ENCODE peak calls at places on chromosomes 16 and 17, in eight cellular contexts. B is activated T-helper 9 cell treated with anti-CD3 and anti-CD28 coated beads, Interleukin-2, amount 50 U/mL, for 16 hours; F is H1; H is T-cell; Q is left ventricle myocardium inferior; U is NCI-H510A; L is Ammon's horn; S is GM10248. E is an unnamed sample.

GRCh38 chr17:47694818-47695663 is 1.1 kb downstream of the TBKBP1 start:
- DNase-seq in B (peak), F (no peak), H (peak), Q (peak), U (no peak), L (peak), S (peak), E (no peak)

GRCh38 chr16:31141489-31142108 is 6.1 kb upstream of the PRSS8 start:
- DNase-seq in B (no peak), F (no peak), H (no peak), Q (no peak), U (no peak), L (no peak), S (no peak), E (no peak)

GRCh38 chr17:81566461-81567126 is 14.4 kb upstream of the FAAP100 start:
- DNase-seq in B (no peak), F (no peak), H (no peak), Q (peak), U (peak), L (peak), S (no peak), E (peak)

GRCh38 chr17:76997981-76998531 is 129.9 kb downstream of the MGAT5B start:
- DNase-seq in B (peak), F (no peak), H (peak), Q (no peak), U (no peak), L (no peak), S (peak), E (no peak)

GRCh38 chr17:9432121-9432866 is 143.3 kb downstream of the STX8 start:
- DNase-seq in B (no peak), F (no peak), H (no peak), Q (no peak), U (no peak), L (no peak), S (peak), E (no peak)

GRCh38 chr16:2976673-2977072 is 3.6 kb downstream of the PKMYT1 start:
- DNase-seq in B (no peak), F (no peak), H (no peak), Q (no peak), U (no peak), L (no peak), S (no peak), E (no peak)

GRCh38 chr16:73122604-73123386 is 74.9 kb upstream of the ZFHX3 start:
- DNase-seq in B (no peak), F (no peak), H (no peak), Q (peak), U (no peak), L (peak), S (no peak), E (no peak)

GRCh38 chr16:29806641-29807425 is 504 bp downstream of the MAZ start:
- DNase-seq in B (peak), F (no peak), H (peak), Q (peak), U (peak), L (no peak), S (peak), E (no peak)

GRCh38 chr16:4081577-4082021 is 34.6 kb downstream of the ADCY9 start:
- DNase-seq in B (no peak), F (no peak), H (peak), Q (no peak), U (no peak), L (peak), S (no peak), E (no peak)

GRCh38 chr17:1111599-1112443 is 68.0 kb downstream of the ABR start:
- DNase-seq in B (no peak), F (no peak), H (no peak), Q (peak), U (peak), L (no peak), S (no peak), E (no peak)

GRCh38 chr17:29379084-29379811 is 10.9 kb upstream of the TAOK1 start:
- DNase-seq in B (no peak), F (no peak), H (no peak), Q (no peak), U (peak), L (peak), S (no peak), E (no peak)

GRCh38 chr17:65529040-65529633 is 32.3 kb downstream of the AXIN2 start:
- DNase-seq in B (no peak), F (no peak), H (no peak), Q (no peak), U (no peak), L (no peak), S (no peak), E (no peak)

GRCh38 chr16:53509906-53510703 is 7.1 kb upstream of the AKTIP start:
- DNase-seq in B (no peak), F (no peak), H (peak), Q (peak), U (peak), L (peak), S (peak), E (no peak)

GRCh38 chr17:76076765-76077581 is 2.0 kb upstream of the ZACN start:
- DNase-seq in B (peak), F (no peak), H (peak), Q (no peak), U (no peak), L (no peak), S (no peak), E (no peak)

GRCh38 chr17:41530062-41531048 is 2.2 kb upstream of the KRT19 start:
- DNase-seq in B (no peak), F (no peak), H (no peak), Q (no peak), U (no peak), L (no peak), S (no peak), E (no peak)

GRCh38 chr17:76268991-76269981 is 4.1 kb downstream of the UBALD2 start:
- DNase-seq in B (no peak), F (no peak), H (no peak), Q (no peak), U (no peak), L (no peak), S (no peak), E (no peak)

GRCh38 chr16:83058376-83058775 is 431.6 kb downstream of the CDH13 start:
- DNase-seq in B (no peak), F (no peak), H (no peak), Q (no peak), U (no peak), L (no peak), S (no peak), E (no peak)

GRCh38 chr16:84970447-84971127 is 40.7 kb downstream of the ZDHHC7 start:
- DNase-seq in B (peak), F (peak), H (peak), Q (peak), U (peak), L (peak), S (peak), E (peak)

GRCh38 chr16:50316848-50317630 is 50.7 kb downstream of the ADCY7 start:
- DNase-seq in B (no peak), F (no peak), H (no peak), Q (no peak), U (no peak), L (no peak), S (no peak), E (no peak)

GRCh38 chr17:55202906-55203305 is 61.9 kb upstream of the HLF start:
- DNase-seq in B (no peak), F (no peak), H (no peak), Q (no peak), U (no peak), L (no peak), S (no peak), E (no peak)

GRCh38 chr16:70437017-70437581 is 1.8 kb downstream of the ST3GAL2 start:
- DNase-seq in B (no peak), F (peak), H (no peak), Q (no peak), U (no peak), L (no peak), S (no peak), E (no peak)

GRCh38 chr17:82568997-82569393 is 49.5 kb downstream of the FOXK2 start:
- DNase-seq in B (no peak), F (no peak), H (no peak), Q (no peak), U (no peak), L (no peak), S (no peak), E (no peak)

GRCh38 chr17:68800731-68801130 is 154.5 kb downstream of the ABCA8 start:
- DNase-seq in B (no peak), F (no peak), H (no peak), Q (no peak), U (no peak), L (no peak), S (no peak), E (no peak)

GRCh38 chr16:17802566-17802965 is 331.8 kb upstream of the XYLT1 start:
- DNase-seq in B (no peak), F (no peak), H (no peak), Q (no peak), U (peak), L (no peak), S (no peak), E (no peak)

GRCh38 chr16:1058216-1058615 is 14.3 kb upstream of the SSTR5 start:
- DNase-seq in B (no peak), F (no peak), H (no peak), Q (no peak), U (no peak), L (no peak), S (no peak), E (no peak)

GRCh38 chr17:18101828-18102227 is 6.7 kb upstream of the MYO15A start:
- DNase-seq in B (no peak), F (no peak), H (no peak), Q (no peak), U (no peak), L (no peak), S (no peak), E (no peak)

GRCh38 chr17:61503961-61504360 is 51.7 kb downstream of the TBX4 start:
- DNase-seq in B (no peak), F (no peak), H (no peak), Q (no peak), U (no peak), L (no peak), S (no peak), E (no peak)

GRCh38 chr16:11379420-11379819 is 34.2 kb downstream of the RMI2 start:
- DNase-seq in B (peak), F (no peak), H (no peak), Q (no peak), U (no peak), L (no peak), S (peak), E (peak)

E was measured in GOT3.